ENCODE peak calls at places on chromosomes 2 and 18, in six cellular contexts. One of them, this sample, is unnamed.

GRCh38 chr2:145408980-145409379 is 889.1 kb upstream of the ZEB2 start:
- DNase-seq in OCI-LY7: no peak
- DNase-seq in sigmoid colon: no peak
- DNase-seq in PC-9: no peak
- DNase-seq in heart left ventricle: no peak
- DNase-seq in psoas muscle: no peak
- DNase-seq in this sample: no peak

GRCh38 chr2:120314656-120315366 is 31.1 kb upstream of the INHBB start:
- DNase-seq in OCI-LY7: no peak
- DNase-seq in sigmoid colon: no peak
- DNase-seq in PC-9: no peak
- DNase-seq in heart left ventricle: no peak
- DNase-seq in psoas muscle: no peak
- DNase-seq in this sample: no peak

GRCh38 chr18:595068-595467 is 1.7 kb upstream of the CLUL1 start:
- DNase-seq in OCI-LY7: no peak
- DNase-seq in sigmoid colon: no peak
- DNase-seq in PC-9: no peak
- DNase-seq in heart left ventricle: no peak
- DNase-seq in psoas muscle: no peak
- DNase-seq in this sample: no peak

GRCh38 chr18:78664048-78664447 is 315.6 kb upstream of the SALL3 start:
- DNase-seq in OCI-LY7: no peak
- DNase-seq in sigmoid colon: no peak
- DNase-seq in PC-9: no peak
- DNase-seq in heart left ventricle: no peak
- DNase-seq in psoas muscle: peak; percentile 28
- DNase-seq in this sample: no peak

GRCh38 chr2:172440795-172441194 is 13.4 kb downstream of the ITGA6 start:
- DNase-seq in OCI-LY7: no peak
- DNase-seq in sigmoid colon: no peak
- DNase-seq in PC-9: no peak
- DNase-seq in heart left ventricle: no peak
- DNase-seq in psoas muscle: no peak
- DNase-seq in this sample: no peak

GRCh38 chr2:47274054-47274779 is 119.1 kb upstream of the STPG4 start:
- DNase-seq in OCI-LY7: no peak
- DNase-seq in sigmoid colon: no peak
- DNase-seq in PC-9: no peak
- DNase-seq in heart left ventricle: no peak
- DNase-seq in psoas muscle: no peak
- DNase-seq in this sample: no peak

GRCh38 chr2:144890828-144891227 is 370.9 kb upstream of the ZEB2 start:
- DNase-seq in OCI-LY7: peak; percentile 68
- DNase-seq in sigmoid colon: no peak
- DNase-seq in PC-9: peak; percentile 8
- DNase-seq in heart left ventricle: no peak
- DNase-seq in psoas muscle: no peak
- DNase-seq in this sample: no peak

GRCh38 chr18:52652451-52652850 is 312.5 kb downstream of the DCC start:
- DNase-seq in OCI-LY7: no peak
- DNase-seq in sigmoid colon: no peak
- DNase-seq in PC-9: no peak
- DNase-seq in heart left ventricle: no peak
- DNase-seq in psoas muscle: no peak
- DNase-seq in this sample: no peak

GRCh38 chr2:237673130-237673921 is 45.9 kb downstream of the LRRFIP1 start:
- DNase-seq in OCI-LY7: peak; percentile 84
- DNase-seq in sigmoid colon: peak; percentile 79
- DNase-seq in PC-9: peak; percentile 69
- DNase-seq in heart left ventricle: peak; percentile 73
- DNase-seq in psoas muscle: peak; percentile 77
- DNase-seq in this sample: peak; percentile 86

GRCh38 chr2:144480257-144480656 is 39.7 kb downstream of the ZEB2 start:
- DNase-seq in OCI-LY7: no peak
- DNase-seq in sigmoid colon: no peak
- DNase-seq in PC-9: peak; percentile 3
- DNase-seq in heart left ventricle: no peak
- DNase-seq in psoas muscle: no peak
- DNase-seq in this sample: no peak

GRCh38 chr2:204268971-204269370 is 276.3 kb upstream of the PARD3B start:
- DNase-seq in OCI-LY7: no peak
- DNase-seq in sigmoid colon: no peak
- DNase-seq in PC-9: no peak
- DNase-seq in heart left ventricle: no peak
- DNase-seq in psoas muscle: no peak
- DNase-seq in this sample: no peak

GRCh38 chr2:172777431-172777830 is 41.8 kb downstream of the RAPGEF4 start:
- DNase-seq in OCI-LY7: no peak
- DNase-seq in sigmoid colon: no peak
- DNase-seq in PC-9: no peak
- DNase-seq in heart left ventricle: no peak
- DNase-seq in psoas muscle: no peak
- DNase-seq in this sample: no peak

GRCh38 chr2:65436169-65436824 is 3.9 kb upstream of the SPRED2 start:
- DNase-seq in OCI-LY7: peak; percentile 82
- DNase-seq in sigmoid colon: peak; percentile 97
- DNase-seq in PC-9: peak; percentile 84
- DNase-seq in heart left ventricle: peak; percentile 94
- DNase-seq in psoas muscle: peak; percentile 98
- DNase-seq in this sample: peak; percentile 95

GRCh38 chr18:55047546-55047945 is 88.3 kb upstream of the CCDC68 start:
- DNase-seq in OCI-LY7: no peak
- DNase-seq in sigmoid colon: no peak
- DNase-seq in PC-9: no peak
- DNase-seq in heart left ventricle: no peak
- DNase-seq in psoas muscle: no peak
- DNase-seq in this sample: no peak

GRCh38 chr18:58189008-58189407 is 145.0 kb downstream of the NEDD4L start:
- DNase-seq in OCI-LY7: no peak
- DNase-seq in sigmoid colon: no peak
- DNase-seq in PC-9: no peak
- DNase-seq in heart left ventricle: no peak
- DNase-seq in psoas muscle: no peak
- DNase-seq in this sample: no peak

GRCh38 chr2:233055362-233055761 is 4.8 kb upstream of the INPP5D start:
- DNase-seq in OCI-LY7: no peak
- DNase-seq in sigmoid colon: no peak
- DNase-seq in PC-9: no peak
- DNase-seq in heart left ventricle: no peak
- DNase-seq in psoas muscle: no peak
- DNase-seq in this sample: no peak

GRCh38 chr2:201618744-201619654 is 24.3 kb downstream of the TMEM237 start:
- DNase-seq in OCI-LY7: no peak
- DNase-seq in sigmoid colon: peak; percentile 79
- DNase-seq in PC-9: no peak
- DNase-seq in heart left ventricle: peak; percentile 89
- DNase-seq in psoas muscle: peak; percentile 83
- DNase-seq in this sample: peak; percentile 88

DNA sequence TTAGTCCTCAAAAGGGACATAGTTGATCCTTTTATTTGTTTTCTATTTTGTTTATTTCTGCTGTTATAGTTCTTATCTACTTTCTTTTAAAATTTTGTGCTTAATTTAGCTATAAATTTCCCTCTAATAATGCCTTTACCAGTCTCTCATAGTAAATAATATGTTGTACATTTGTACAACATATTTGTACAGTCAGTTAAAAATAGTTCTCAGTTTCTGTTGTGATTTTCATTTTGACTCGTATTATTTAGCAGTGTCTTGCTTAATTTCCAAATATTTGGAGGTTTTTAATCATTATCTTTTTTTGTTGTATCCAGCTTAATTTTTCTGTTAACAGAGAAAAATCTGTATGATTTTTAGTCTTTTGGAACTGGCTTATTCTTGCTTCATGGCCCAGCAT is 443.6 kb upstream of the TRIB2 start:
- DNase-seq in OCI-LY7: no peak
- DNase-seq in sigmoid colon: no peak
- DNase-seq in PC-9: no peak
- DNase-seq in heart left ventricle: no peak
- DNase-seq in psoas muscle: no peak
- DNase-seq in this sample: no peak
- H3K27ac ChIP-seq in OCI-LY7: no peak overlapping the region
- H3K27ac ChIP-seq in sigmoid colon: no peak overlapping the region
- H3K27ac ChIP-seq in PC-9: no peak overlapping the region
- H3K27ac ChIP-seq in heart left ventricle: no peak overlapping the region
- H3K27ac ChIP-seq in psoas muscle: no peak overlapping the region
- H3K27ac ChIP-seq in this sample: no peak overlapping the region

DNA sequence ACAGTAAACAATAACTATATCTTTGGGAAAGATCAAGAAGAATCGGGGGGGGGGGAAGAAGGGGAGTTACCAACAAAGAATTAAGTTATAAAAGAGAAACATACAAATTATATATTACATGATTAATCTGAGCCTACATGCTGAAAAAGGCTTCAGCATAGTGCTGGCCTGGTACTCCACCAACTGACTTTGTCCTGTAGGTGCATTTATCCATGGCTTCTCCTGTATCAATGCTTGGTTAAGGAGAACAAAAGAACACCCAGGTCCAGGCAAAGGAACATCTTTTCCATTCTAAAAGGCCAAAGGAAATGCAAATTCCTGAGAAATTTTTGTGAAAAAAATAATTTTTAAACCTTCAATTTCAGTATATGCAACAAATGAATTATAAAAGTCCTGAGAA is 24.2 kb downstream of the RPRD1A start:
- DNase-seq in OCI-LY7: no peak
- DNase-seq in sigmoid colon: no peak
- DNase-seq in PC-9: no peak
- DNase-seq in heart left ventricle: no peak
- DNase-seq in psoas muscle: no peak
- DNase-seq in this sample: no peak
- H3K9me3 ChIP-seq in OCI-LY7: peaks cover 9% of the 10 kb centered on the region
- H3K9me3 ChIP-seq in sigmoid colon: peaks cover 5% of the 10 kb centered on the region
- H3K9me3 ChIP-seq in PC-9: peaks cover 9% of the 10 kb centered on the region
- H3K9me3 ChIP-seq in heart left ventricle: no peaks in the 10 kb centered on the region
- H3K9me3 ChIP-seq in psoas muscle: no peaks in the 10 kb centered on the region
- H3K9me3 ChIP-seq in this sample: peaks cover 1% of the 10 kb centered on the region

GRCh38 chr2:219704878-219705277 is 77.4 kb downstream of the SLC4A3 start:
- DNase-seq in OCI-LY7: no peak
- DNase-seq in sigmoid colon: no peak
- DNase-seq in PC-9: no peak
- DNase-seq in heart left ventricle: no peak
- DNase-seq in psoas muscle: no peak
- DNase-seq in this sample: no peak

GRCh38 chr2:219702796-219703545 is 75.5 kb downstream of the SLC4A3 start:
- DNase-seq in OCI-LY7: no peak
- DNase-seq in sigmoid colon: no peak
- DNase-seq in PC-9: no peak
- DNase-seq in heart left ventricle: no peak
- DNase-seq in psoas muscle: peak; percentile 55
- DNase-seq in this sample: no peak

GRCh38 chr2:219699440-219699821 is 72.0 kb downstream of the SLC4A3 start:
- DNase-seq in OCI-LY7: no peak
- DNase-seq in sigmoid colon: no peak
- DNase-seq in PC-9: no peak
- DNase-seq in heart left ventricle: no peak
- DNase-seq in psoas muscle: no peak
- DNase-seq in this sample: no peak

GRCh38 chr2:219698684-219699439 is 71.4 kb downstream of the SLC4A3 start:
- DNase-seq in OCI-LY7: no peak
- DNase-seq in sigmoid colon: no peak
- DNase-seq in PC-9: no peak
- DNase-seq in heart left ventricle: no peak
- DNase-seq in psoas muscle: no peak
- DNase-seq in this sample: no peak

DNA sequence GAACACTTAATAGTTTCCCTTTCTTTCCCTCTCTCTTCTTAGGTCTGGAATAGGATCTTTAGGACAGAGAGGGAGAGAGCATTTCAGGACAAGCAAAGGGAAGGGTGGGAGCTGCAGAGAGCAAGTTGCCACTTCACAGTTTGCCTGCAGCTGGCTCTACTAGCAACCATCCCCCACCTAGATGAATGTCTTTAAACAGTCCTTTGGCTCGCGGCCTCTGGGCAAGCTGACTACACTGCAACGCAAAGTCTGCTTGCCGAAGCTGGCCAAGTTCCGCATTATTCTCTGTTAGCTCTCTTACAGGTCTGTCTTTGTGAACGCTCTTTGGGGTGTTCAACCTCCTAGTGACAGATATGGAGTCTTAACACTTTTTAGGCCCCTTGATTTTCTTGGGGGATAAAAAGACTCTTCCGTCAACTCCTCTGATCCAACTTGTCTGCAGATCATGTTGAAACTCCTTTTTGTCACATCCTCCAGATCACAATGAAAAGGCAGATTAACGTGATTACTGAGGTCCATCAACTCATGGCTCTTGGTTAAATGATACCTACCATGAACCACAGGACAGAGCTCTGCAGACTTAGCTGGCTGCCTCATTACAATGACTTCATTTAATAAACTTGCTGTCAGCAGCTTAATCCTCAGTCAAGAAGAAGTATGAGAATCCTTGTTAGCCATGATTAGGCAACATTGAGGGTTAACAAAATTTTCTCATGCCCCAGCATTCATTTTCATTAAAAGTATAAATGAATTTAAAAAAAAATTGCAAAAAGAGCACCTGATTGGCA is 74.6 kb downstream of the SLC4A3 start:
- DNase-seq in OCI-LY7: no peak
- DNase-seq in sigmoid colon: no peak
- DNase-seq in PC-9: no peak
- DNase-seq in heart left ventricle: peak; percentile 74
- DNase-seq in psoas muscle: peak; percentile 78
- DNase-seq in this sample: no peak
- H3K27ac ChIP-seq in OCI-LY7: no peak overlapping the region
- H3K27ac ChIP-seq in sigmoid colon: no peak overlapping the region
- H3K27ac ChIP-seq in PC-9: no peak overlapping the region
- H3K27ac ChIP-seq in heart left ventricle: peak overlapping the region; percentile 12
- H3K27ac ChIP-seq in psoas muscle: peak overlapping the region; percentile 59
- H3K27ac ChIP-seq in this sample: no peak overlapping the region

GRCh38 chr2:179251865-179252264 is 12.8 kb downstream of the SESTD1 start:
- DNase-seq in OCI-LY7: no peak
- DNase-seq in sigmoid colon: no peak
- DNase-seq in PC-9: no peak
- DNase-seq in heart left ventricle: no peak
- DNase-seq in psoas muscle: no peak
- DNase-seq in this sample: no peak

GRCh38 chr2:179250848-179251504 is 13.7 kb downstream of the SESTD1 start:
- DNase-seq in OCI-LY7: no peak
- DNase-seq in sigmoid colon: no peak
- DNase-seq in PC-9: no peak
- DNase-seq in heart left ventricle: no peak
- DNase-seq in psoas muscle: no peak
- DNase-seq in this sample: no peak

GRCh38 chr2:179247318-179248023 is 17.2 kb downstream of the SESTD1 start:
- DNase-seq in OCI-LY7: no peak
- DNase-seq in sigmoid colon: no peak
- DNase-seq in PC-9: no peak
- DNase-seq in heart left ventricle: no peak
- DNase-seq in psoas muscle: no peak
- DNase-seq in this sample: no peak

GRCh38 chr2:179250084-179250483 is 14.5 kb downstream of the SESTD1 start:
- DNase-seq in OCI-LY7: no peak
- DNase-seq in sigmoid colon: no peak
- DNase-seq in PC-9: no peak
- DNase-seq in heart left ventricle: no peak
- DNase-seq in psoas muscle: no peak
- DNase-seq in this sample: no peak

DNA sequence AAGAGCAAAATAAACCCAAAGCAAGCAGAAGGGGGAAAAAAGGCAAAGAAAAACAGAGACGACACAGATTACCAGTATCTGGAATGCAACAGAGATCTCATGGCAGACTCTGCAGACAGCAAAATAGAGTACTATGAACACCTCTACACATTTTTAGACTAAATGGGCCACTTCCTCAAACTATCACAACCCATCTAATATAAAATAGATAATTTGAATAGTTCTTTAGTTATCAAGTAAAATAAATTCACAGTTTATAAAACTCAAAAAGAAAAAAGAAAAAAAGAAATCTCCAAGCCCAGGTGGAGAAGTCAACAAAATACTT is 16.6 kb downstream of the SESTD1 start:
- DNase-seq in OCI-LY7: no peak
- DNase-seq in sigmoid colon: no peak
- DNase-seq in PC-9: no peak
- DNase-seq in heart left ventricle: no peak
- DNase-seq in psoas muscle: no peak
- DNase-seq in this sample: no peak
- H3K9me3 ChIP-seq in OCI-LY7: no peaks in the 10 kb centered on the region
- H3K9me3 ChIP-seq in sigmoid colon: no peaks in the 10 kb centered on the region
- H3K9me3 ChIP-seq in PC-9: peaks cover 8% of the 10 kb centered on the region
- H3K9me3 ChIP-seq in heart left ventricle: no peaks in the 10 kb centered on the region
- H3K9me3 ChIP-seq in psoas muscle: no peaks in the 10 kb centered on the region
- H3K9me3 ChIP-seq in this sample: no peaks in the 10 kb centered on the region